ENCODE peak calls at places on chromosomes 11 and 22, in ten cellular contexts. M is tibial nerve, X is esophagus muscularis mucosa, D is IMR-90, A is suprapubic skin, W is right lobe of liver, Q is body of pancreas, B is ovary, U is A549, V is Peyer's patch. T is an unnamed sample.

GRCh38 chr11:78812513-78813293 is 238.0 kb upstream of the NARS2 start:
- DNase-seq in M (no peak), X (no peak), D (peak; percentile 57), A (no peak), W (no peak), Q (no peak), B (no peak), U (no peak), V (no peak), T (no peak)

GRCh38 chr11:38274031-38274430 is 1676.0 kb upstream of the RAG2 start:
- DNase-seq in M (no peak), X (no peak), D (no peak), A (no peak), W (no peak), Q (no peak), B (no peak), U (no peak), V (no peak), T (no peak)

GRCh38 chr22:47207846-47208554 is 445.6 kb downstream of the TBC1D22A start:
- DNase-seq in M (no peak), X (no peak), D (no peak), A (peak; percentile 35), W (no peak), Q (no peak), B (peak; percentile 18), U (no peak), V (peak; percentile 13), T (peak; percentile 17)

GRCh38 chr11:105132716-105133511 is 6.7 kb downstream of the CARD18 start:
- DNase-seq in M (no peak), X (no peak), D (peak; percentile 89), A (no peak), W (no peak), Q (no peak), B (no peak), U (peak; percentile 14), V (no peak), T (no peak)

GRCh38 chr11:17686185-17686980 is 33.0 kb upstream of the MYOD1 start:
- DNase-seq in M (no peak), X (peak; percentile 86), D (no peak), A (no peak), W (no peak), Q (no peak), B (no peak), U (no peak), V (no peak), T (no peak)

GRCh38 chr11:35932641-35933571 is 11.0 kb upstream of the LDLRAD3 start:
- DNase-seq in M (no peak), X (no peak), D (peak; percentile 48), A (no peak), W (no peak), Q (no peak), B (no peak), U (no peak), V (no peak), T (no peak)

GRCh38 chr11:112925516-112926310 is 35.5 kb upstream of the NCAM1 start:
- DNase-seq in M (no peak), X (no peak), D (no peak), A (no peak), W (no peak), Q (no peak), B (no peak), U (no peak), V (no peak), T (no peak)

GRCh38 chr11:2526808-2527381 is 82.1 kb downstream of the KCNQ1 start:
- DNase-seq in M (no peak), X (no peak), D (no peak), A (peak; percentile 65), W (peak; percentile 61), Q (peak; percentile 29), B (peak; percentile 38), U (no peak), V (peak; percentile 81), T (peak; percentile 78)

GRCh38 chr11:76823481-76824028 is 37.2 kb upstream of the ACER3 start:
- DNase-seq in M (no peak), X (no peak), D (peak; percentile 76), A (no peak), W (no peak), Q (no peak), B (no peak), U (peak; percentile 89), V (no peak), T (no peak)

GRCh38 chr11:10933455-10934292 is 75.8 kb upstream of the ZBED5 start:
- DNase-seq in M (peak; percentile 95), X (peak; percentile 97), D (peak; percentile 92), A (peak; percentile 94), W (peak; percentile 85), Q (peak; percentile 95), B (peak; percentile 92), U (peak; percentile 93), V (peak; percentile 82), T (peak; percentile 97)

GRCh38 chr11:10936999-10937398 is 79.1 kb upstream of the ZBED5 start:
- DNase-seq in M (no peak), X (peak; percentile 64), D (no peak), A (no peak), W (no peak), Q (no peak), B (no peak), U (no peak), V (no peak), T (no peak)

GRCh38 chr11:10934293-10934850 is 76.5 kb upstream of the ZBED5 start:
- DNase-seq in M (no peak), X (peak; percentile 70), D (no peak), A (no peak), W (no peak), Q (peak; percentile 30), B (no peak), U (no peak), V (no peak), T (no peak)

GRCh38 chr11:10932976-10933375 is 75.1 kb upstream of the ZBED5 start:
- DNase-seq in M (no peak), X (peak; percentile 70), D (no peak), A (no peak), W (no peak), Q (no peak), B (no peak), U (no peak), V (no peak), T (no peak)

DNA sequence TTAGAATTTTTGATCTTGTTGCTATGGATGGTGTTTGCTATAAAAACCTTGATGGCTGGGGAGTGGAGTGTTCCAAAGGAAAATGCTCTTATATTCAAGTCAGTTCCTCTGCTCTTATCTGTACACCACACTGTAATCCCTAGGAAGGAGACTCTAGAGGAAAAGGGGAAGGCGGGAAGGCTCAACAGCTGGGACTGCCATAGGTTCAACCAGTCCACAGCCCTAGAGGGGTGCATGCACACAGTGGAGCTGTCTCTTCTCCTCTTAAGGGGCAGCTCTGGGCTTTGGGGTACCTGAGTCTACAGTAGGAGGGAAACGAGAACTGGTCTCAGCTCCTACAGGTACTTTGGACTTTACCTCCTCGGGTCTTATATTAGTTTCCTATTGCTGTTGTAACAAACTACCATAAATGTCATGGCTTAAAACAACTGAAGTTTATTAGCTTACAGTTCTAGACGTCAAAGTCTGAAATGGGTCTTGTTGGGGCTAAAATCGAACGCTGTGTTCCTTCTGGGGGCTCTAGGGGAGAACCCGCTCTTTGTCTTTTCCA is 77.2 kb upstream of the ZBED5 start:
- DNase-seq in M (no peak), X (peak; percentile 90), D (no peak), A (no peak), W (no peak), Q (no peak), B (no peak), U (no peak), V (no peak), T (no peak)
- H3K27ac ChIP-seq in M (no peak overlapping the region), X (no peak overlapping the region), D (no peak overlapping the region), A (no peak overlapping the region), W (no peak overlapping the region), Q (no peak overlapping the region), B (no peak overlapping the region), U (no peak overlapping the region), V (no peak overlapping the region), T (peak overlapping the region; percentile 100)

GRCh38 chr11:128735935-128736610 is 42.2 kb downstream of the FLI1 start:
- DNase-seq in M (no peak), X (no peak), D (no peak), A (no peak), W (no peak), Q (no peak), B (no peak), U (no peak), V (no peak), T (no peak)
- TF ChIP-seq POLR2A in M (no peak), X (no peak), D (no peak), A (no peak), W (no peak), Q (no peak), B (no peak), U (no peak), V (no peak), T (no peak)

GRCh38 chr11:103730151-103730940 is 306.1 kb upstream of the DDI1 start:
- DNase-seq in M (no peak), X (no peak), D (peak; percentile 81), A (no peak), W (no peak), Q (no peak), B (no peak), U (no peak), V (no peak), T (no peak)
- H3K9me3 ChIP-seq in M (no peaks in the 10 kb centered on the region), X (no peaks in the 10 kb centered on the region), D (no peaks in the 10 kb centered on the region), A (no peaks in the 10 kb centered on the region), W (no peaks in the 10 kb centered on the region), Q (no peaks in the 10 kb centered on the region), B (no peaks in the 10 kb centered on the region), U (no peaks in the 10 kb centered on the region), V (no peaks in the 10 kb centered on the region), T (no peaks in the 10 kb centered on the region)

DNA sequence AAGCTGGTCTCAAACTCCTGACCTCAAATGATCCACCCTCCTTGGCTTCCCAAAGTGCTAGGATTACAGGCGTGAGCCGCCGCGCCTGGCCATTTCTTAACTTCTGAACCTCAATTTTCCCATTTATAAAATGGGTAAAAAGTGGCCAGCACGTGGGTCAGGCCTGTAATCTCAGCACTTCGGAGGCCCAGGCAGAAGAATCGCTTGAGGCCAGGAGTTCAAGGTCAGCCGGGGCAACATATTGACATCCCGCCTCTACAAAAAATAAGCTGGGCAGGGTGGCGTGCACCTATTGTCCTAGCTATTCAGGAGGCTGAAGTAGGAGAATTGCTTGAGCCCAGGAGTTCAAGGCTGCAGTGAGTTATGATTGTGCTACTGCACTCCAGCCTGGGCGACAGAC is 6.5 kb upstream of the DDX6 start:
- DNase-seq in M (no peak), X (no peak), D (no peak), A (no peak), W (no peak), Q (no peak), B (no peak), U (no peak), V (no peak), T (no peak)
- H3K27ac ChIP-seq in M (no peak overlapping the region), X (no peak overlapping the region), D (no peak overlapping the region), A (no peak overlapping the region), W (no peak overlapping the region), Q (no peak overlapping the region), B (no peak overlapping the region), U (no peak overlapping the region), V (no peak overlapping the region), T (no peak overlapping the region)

GRCh38 chr11:65066315-65066714 is 8.0 kb upstream of the NAALADL1 start:
- DNase-seq in M (no peak), X (no peak), D (no peak), A (no peak), W (no peak), Q (no peak), B (no peak), U (no peak), V (no peak), T (no peak)
- TF ChIP-seq POLR2A in M (no peak), X (no peak), D (no peak), A (no peak), W (no peak), Q (no peak), B (no peak), U (no peak), V (no peak), T (no peak)

T was measured in sigmoid colon.